ENCODE peak calls at places on chromosomes 4 and X, in five cellular contexts. One of them, this sample, is unnamed.

GRCh38 chr4:154491341-154491679 is 289 bp downstream of the DCHS2 start:
- DNase-seq in Peyer's patch: no peak
- DNase-seq in AG04450: no peak
- DNase-seq in choroid plexus epithelial cell: peak; percentile 30
- DNase-seq in SK-N-SH: peak; percentile 35
- DNase-seq in this sample: peak; percentile 37

GRCh38 chr4:68372588-68372987 is 22.7 kb upstream of the YTHDC1 start:
- DNase-seq in Peyer's patch: no peak
- DNase-seq in SK-N-SH: no peak
- DNase-seq in AG04450: no peak
- DNase-seq in choroid plexus epithelial cell: peak; percentile 8
- DNase-seq in this sample: peak; percentile 60

GRCh38 chr4:2286904-2287593 is 25.1 kb upstream of the MXD4 start:
- DNase-seq in SK-N-SH: no peak
- DNase-seq in choroid plexus epithelial cell: peak; percentile 35
- DNase-seq in AG04450: no peak
- DNase-seq in Peyer's patch: peak; percentile 23
- DNase-seq in this sample: no peak

GRCh38 chr4:7677799-7678301 is 243.1 kb upstream of the PSAPL1 start:
- DNase-seq in SK-N-SH: peak; percentile 65
- DNase-seq in AG04450: no peak
- DNase-seq in Peyer's patch: no peak
- DNase-seq in choroid plexus epithelial cell: no peak
- DNase-seq in this sample: no peak

GRCh38 chr4:158007566-158007965 is 165.3 kb downstream of the GASK1B start:
- DNase-seq in AG04450: no peak
- DNase-seq in Peyer's patch: no peak
- DNase-seq in choroid plexus epithelial cell: no peak
- DNase-seq in SK-N-SH: no peak
- DNase-seq in this sample: no peak

GRCh38 chr4:113378836-113379235 is 329.4 kb downstream of the ANK2 start:
- DNase-seq in choroid plexus epithelial cell: no peak
- DNase-seq in SK-N-SH: no peak
- DNase-seq in Peyer's patch: no peak
- DNase-seq in AG04450: no peak
- DNase-seq in this sample: no peak

GRCh38 chrX:50704987-50705386 is 109.0 kb downstream of the SHROOM4 start:
- DNase-seq in AG04450: no peak
- DNase-seq in choroid plexus epithelial cell: no peak
- DNase-seq in Peyer's patch: no peak
- DNase-seq in SK-N-SH: no peak
- DNase-seq in this sample: no peak

GRCh38 chrX:78923198-78924015 is 21.8 kb upstream of the P2RY10 start:
- DNase-seq in AG04450: no peak
- DNase-seq in SK-N-SH: no peak
- DNase-seq in choroid plexus epithelial cell: no peak
- DNase-seq in Peyer's patch: no peak
- DNase-seq in this sample: no peak

GRCh38 chrX:68868316-68868715 is 39.5 kb downstream of the EFNB1 start:
- DNase-seq in choroid plexus epithelial cell: peak; percentile 25
- DNase-seq in SK-N-SH: no peak
- DNase-seq in AG04450: no peak
- DNase-seq in Peyer's patch: no peak
- DNase-seq in this sample: no peak

GRCh38 chrX:154986826-154987575 is 35.5 kb downstream of the F8 start:
- DNase-seq in AG04450: no peak
- DNase-seq in SK-N-SH: no peak
- DNase-seq in Peyer's patch: no peak
- DNase-seq in choroid plexus epithelial cell: peak; percentile 26
- DNase-seq in this sample: no peak

GRCh38 chr4:146113171-146113570 is 62.3 kb upstream of the LSM6 start:
- DNase-seq in choroid plexus epithelial cell: no peak
- DNase-seq in AG04450: no peak
- DNase-seq in Peyer's patch: no peak
- DNase-seq in SK-N-SH: no peak
- DNase-seq in this sample: no peak

GRCh38 chr4:154854362-154854761 is 73.3 kb downstream of the RBM46 start:
- DNase-seq in choroid plexus epithelial cell: peak; percentile 10
- DNase-seq in AG04450: no peak
- DNase-seq in Peyer's patch: no peak
- DNase-seq in SK-N-SH: peak; percentile 26
- DNase-seq in this sample: peak; percentile 40

GRCh38 chr4:8394806-8395205 is 45.7 kb downstream of the ACOX3 start:
- DNase-seq in Peyer's patch: no peak
- DNase-seq in SK-N-SH: no peak
- DNase-seq in choroid plexus epithelial cell: no peak
- DNase-seq in AG04450: no peak
- DNase-seq in this sample: no peak

GRCh38 chr4:65311120-65311519 is 359.2 kb downstream of the EPHA5 start:
- DNase-seq in SK-N-SH: no peak
- DNase-seq in choroid plexus epithelial cell: no peak
- DNase-seq in Peyer's patch: no peak
- DNase-seq in AG04450: no peak
- DNase-seq in this sample: no peak

GRCh38 chrX:113675278-113675677 is 834.6 kb upstream of the AMOT start:
- DNase-seq in choroid plexus epithelial cell: no peak
- DNase-seq in SK-N-SH: no peak
- DNase-seq in AG04450: no peak
- DNase-seq in Peyer's patch: no peak
- DNase-seq in this sample: peak; percentile 9

GRCh38 chr4:54661686-54662085 is 3.9 kb downstream of the KIT start:
- DNase-seq in choroid plexus epithelial cell: peak; percentile 85
- DNase-seq in SK-N-SH: no peak
- DNase-seq in AG04450: no peak
- DNase-seq in Peyer's patch: no peak
- DNase-seq in this sample: peak; percentile 79

GRCh38 chrX:13747836-13748235 is 13.3 kb downstream of the OFD1 start:
- DNase-seq in choroid plexus epithelial cell: peak; percentile 84
- DNase-seq in SK-N-SH: peak; percentile 27
- DNase-seq in AG04450: peak; percentile 29
- DNase-seq in Peyer's patch: peak; percentile 80
- DNase-seq in this sample: peak; percentile 67

GRCh38 chr4:41748788-41749445 is 392 bp upstream of the PHOX2B start:
- DNase-seq in choroid plexus epithelial cell: no peak
- DNase-seq in Peyer's patch: no peak
- DNase-seq in AG04450: no peak
- DNase-seq in SK-N-SH: peak; percentile 79
- DNase-seq in this sample: no peak

GRCh38 chr4:6200922-6201362 is 593 bp upstream of the JAKMIP1 start:
- DNase-seq in AG04450: no peak
- DNase-seq in choroid plexus epithelial cell: no peak
- DNase-seq in SK-N-SH: no peak
- DNase-seq in Peyer's patch: peak; percentile 44
- DNase-seq in this sample: no peak

GRCh38 chrX:40570346-40571093 is 10.2 kb upstream of the ATP6AP2 start:
- DNase-seq in choroid plexus epithelial cell: no peak
- DNase-seq in SK-N-SH: no peak
- DNase-seq in AG04450: no peak
- DNase-seq in Peyer's patch: peak; percentile 47
- DNase-seq in this sample: no peak

GRCh38 chr4:6465985-6466384 is 6.4 kb downstream of the PPP2R2C start:
- DNase-seq in SK-N-SH: peak; percentile 8
- DNase-seq in choroid plexus epithelial cell: no peak
- DNase-seq in Peyer's patch: no peak
- DNase-seq in AG04450: no peak
- DNase-seq in this sample: no peak

GRCh38 chr4:173573286-173573685 is 43.3 kb upstream of the HAND2 start:
- DNase-seq in AG04450: no peak
- DNase-seq in choroid plexus epithelial cell: no peak
- DNase-seq in Peyer's patch: no peak
- DNase-seq in SK-N-SH: no peak
- DNase-seq in this sample: no peak

GRCh38 chrX:151711787-151712186 is 4.0 kb upstream of the FATE1 start:
- DNase-seq in SK-N-SH: no peak
- DNase-seq in Peyer's patch: peak; percentile 18
- DNase-seq in AG04450: no peak
- DNase-seq in choroid plexus epithelial cell: no peak
- DNase-seq in this sample: no peak

GRCh38 chr4:186624951-186625350 is 69.6 kb upstream of the MTNR1A start:
- DNase-seq in SK-N-SH: no peak
- DNase-seq in Peyer's patch: no peak
- DNase-seq in choroid plexus epithelial cell: peak; percentile 88
- DNase-seq in AG04450: peak; percentile 48
- DNase-seq in this sample: no peak

GRCh38 chr4:16123356-16124084 is 39.7 kb upstream of the PROM1 start:
- DNase-seq in SK-N-SH: no peak
- DNase-seq in choroid plexus epithelial cell: no peak
- DNase-seq in Peyer's patch: no peak
- DNase-seq in AG04450: no peak
- DNase-seq in this sample: no peak

GRCh38 chr4:19947349-19947748 is 304.4 kb upstream of the SLIT2 start:
- DNase-seq in choroid plexus epithelial cell: peak; percentile 91
- DNase-seq in SK-N-SH: no peak
- DNase-seq in Peyer's patch: no peak
- DNase-seq in AG04450: peak; percentile 18
- DNase-seq in this sample: no peak

GRCh38 chr4:102299708-102300107 is 45.6 kb downstream of the SLC39A8 start:
- DNase-seq in AG04450: no peak
- DNase-seq in Peyer's patch: peak; percentile 46
- DNase-seq in choroid plexus epithelial cell: peak; percentile 78
- DNase-seq in SK-N-SH: peak; percentile 24
- DNase-seq in this sample: peak; percentile 60

GRCh38 chr4:47106561-47106960 is 75.2 kb downstream of the GABRB1 start:
- DNase-seq in AG04450: no peak
- DNase-seq in Peyer's patch: no peak
- DNase-seq in SK-N-SH: no peak
- DNase-seq in choroid plexus epithelial cell: peak; percentile 25
- DNase-seq in this sample: peak; percentile 37

GRCh38 chrX:115948018-115948923 is 222.3 kb upstream of the AGTR2 start:
- DNase-seq in SK-N-SH: peak; percentile 47
- DNase-seq in AG04450: no peak
- DNase-seq in Peyer's patch: peak; percentile 61
- DNase-seq in choroid plexus epithelial cell: no peak
- DNase-seq in this sample: no peak
- TF ChIP-seq CTCF in SK-N-SH: peak; percentile 40
- TF ChIP-seq CTCF in AG04450: no peak
- TF ChIP-seq CTCF in Peyer's patch: no peak
- TF ChIP-seq CTCF in choroid plexus epithelial cell: no peak
- TF ChIP-seq CTCF in this sample: no peak

GRCh38 chr4:137614491-137614890 is 82.2 kb upstream of the PCDH18 start:
- DNase-seq in Peyer's patch: no peak
- DNase-seq in AG04450: no peak
- DNase-seq in SK-N-SH: no peak
- DNase-seq in choroid plexus epithelial cell: no peak
- DNase-seq in this sample: no peak
- H3K4me3 ChIP-seq in Peyer's patch: no peak overlapping the region
- H3K4me3 ChIP-seq in AG04450: no peak overlapping the region
- H3K4me3 ChIP-seq in SK-N-SH: no peak overlapping the region
- H3K4me3 ChIP-seq in choroid plexus epithelial cell: no peak overlapping the region
- H3K4me3 ChIP-seq in this sample: no peak overlapping the region

GRCh38 chrX:21985332-21985777 is 44.8 kb downstream of the SMS start:
- DNase-seq in AG04450: peak; percentile 51
- DNase-seq in choroid plexus epithelial cell: peak; percentile 86
- DNase-seq in Peyer's patch: peak; percentile 88
- DNase-seq in SK-N-SH: peak; percentile 80
- DNase-seq in this sample: peak; percentile 67
- TF ChIP-seq CTCF in AG04450: peak; percentile 82
- TF ChIP-seq CTCF in choroid plexus epithelial cell: peak; percentile 82
- TF ChIP-seq CTCF in Peyer's patch: peak; percentile 97
- TF ChIP-seq CTCF in SK-N-SH: peak; percentile 99
- TF ChIP-seq CTCF in this sample: peak; percentile 81

DNA sequence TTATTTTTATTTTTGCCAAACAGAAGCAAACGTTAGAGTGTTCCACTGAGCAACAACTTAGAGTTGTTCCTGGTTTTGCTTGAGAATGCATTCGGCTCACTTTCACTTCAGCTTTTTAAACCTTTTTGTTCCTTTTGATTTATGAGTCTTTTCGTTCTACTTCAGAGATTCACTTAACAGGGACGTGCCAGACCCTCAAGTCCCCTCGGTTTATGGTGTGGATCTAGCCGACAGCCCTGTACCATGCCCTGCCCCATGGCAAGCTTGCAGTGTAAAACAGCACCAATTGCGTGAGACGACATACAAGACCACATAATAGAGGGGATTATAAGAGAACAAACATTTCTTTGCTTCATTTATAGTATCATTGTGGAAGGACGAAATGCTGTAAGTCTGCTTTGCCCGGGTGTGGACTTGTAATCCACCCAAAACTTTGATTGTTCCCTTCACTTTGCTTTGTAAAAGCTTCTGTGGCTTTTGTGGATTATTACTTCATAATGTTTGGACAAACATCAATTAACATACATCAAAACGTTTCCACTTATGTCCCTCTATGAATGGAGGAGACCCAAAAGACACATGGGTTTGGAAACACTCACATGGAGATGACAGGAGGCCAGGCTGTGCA is 415.3 kb downstream of the SPRY1 start:
- DNase-seq in choroid plexus epithelial cell: no peak
- DNase-seq in AG04450: no peak
- DNase-seq in SK-N-SH: no peak
- DNase-seq in Peyer's patch: no peak
- DNase-seq in this sample: no peak
- H3K4me3 ChIP-seq in choroid plexus epithelial cell: no peak overlapping the region
- H3K4me3 ChIP-seq in AG04450: no peak overlapping the region
- H3K4me3 ChIP-seq in SK-N-SH: no peak overlapping the region
- H3K4me3 ChIP-seq in Peyer's patch: no peak overlapping the region
- H3K4me3 ChIP-seq in this sample: peak overlapping the region; percentile 4

DNA sequence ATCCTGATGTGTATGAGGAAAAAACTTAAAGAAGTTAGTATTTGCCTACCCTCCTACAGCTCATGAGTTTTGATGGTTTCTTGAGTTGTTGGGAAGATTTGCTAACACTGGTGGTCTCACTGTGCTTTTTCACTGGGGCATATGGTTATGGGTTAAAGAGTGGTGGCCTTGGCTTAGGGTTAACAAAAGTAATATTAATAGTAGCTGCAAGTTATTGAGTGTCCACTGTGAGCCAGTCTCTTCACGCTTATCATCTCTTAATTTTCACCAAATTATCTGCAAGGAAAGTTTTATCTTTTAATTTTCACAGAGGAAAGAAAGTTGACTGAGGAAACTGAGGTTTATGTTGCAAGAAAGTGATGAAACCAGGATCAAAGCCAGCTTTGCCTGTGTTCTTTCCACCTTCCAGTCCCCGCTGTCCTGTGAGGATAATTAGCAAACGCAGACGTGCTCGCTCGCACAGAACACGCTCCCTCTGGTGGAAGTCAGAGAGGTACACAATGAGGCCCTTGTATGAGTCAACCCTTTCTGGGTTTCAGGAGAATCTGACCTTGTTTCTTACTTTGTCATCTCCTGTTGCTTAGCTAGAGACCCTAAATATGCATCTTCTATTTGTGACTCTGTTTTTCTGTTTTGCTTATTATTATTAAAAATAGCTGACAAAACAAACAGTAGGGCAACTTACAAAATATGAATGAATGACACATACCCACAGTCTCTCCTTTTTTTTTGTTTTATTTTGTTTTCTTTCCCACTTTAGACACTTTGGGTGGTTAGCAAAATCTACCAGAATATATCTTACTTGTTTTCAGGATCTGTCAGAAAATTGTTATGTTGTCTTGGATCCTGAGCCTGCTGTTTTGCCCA is 94.3 kb downstream of the DDIT4L start:
- DNase-seq in choroid plexus epithelial cell: peak; percentile 86
- DNase-seq in Peyer's patch: peak; percentile 61
- DNase-seq in SK-N-SH: peak; percentile 50
- DNase-seq in AG04450: peak; percentile 43
- DNase-seq in this sample: peak; percentile 84
- TF ChIP-seq CTCF in choroid plexus epithelial cell: peak; percentile 95
- TF ChIP-seq CTCF in Peyer's patch: peak; percentile 40
- TF ChIP-seq CTCF in SK-N-SH: peak; percentile 73
- TF ChIP-seq CTCF in AG04450: peak; percentile 93
- TF ChIP-seq CTCF in this sample: peak; percentile 89

This sample was measured in epithelial cell of esophagus.